ENCODE peak calls at places on chromosomes 2 and 18, in ten cellular contexts. Y is ascending aorta; I is IMR-90; W is A549; C is heart left ventricle; U is mesenchymal stem cell; K is psoas muscle; V is CD4-positive, alpha-beta memory T cell; H is cardiac muscle cell; Z is suprapubic skin. O is an unnamed sample. For H3K4me1, the result is how much of the 10 kb centered on the place peaks cover.

GRCh38 chr2:55425449-55425848 is 5.8 kb upstream of the CCDC88A start:
- DNase-seq in Y (no peak), I (peak), W (peak), C (no peak), U (peak), K (no peak), V (no peak), H (no peak), Z (no peak), O (no peak)

GRCh38 chr2:152890746-152891145 is 172.3 kb downstream of the ARL6IP6 start:
- DNase-seq in Y (no peak), I (no peak), W (no peak), C (no peak), U (no peak), K (no peak), V (no peak), H (no peak), Z (no peak), O (no peak)

GRCh38 chr2:71550801-71551630 is 97.7 kb downstream of the DYSF start:
- DNase-seq in Y (no peak), I (no peak), W (no peak), C (peak), U (no peak), K (peak), V (no peak), H (no peak), Z (peak), O (no peak)

GRCh38 chr2:16664052-16664731 is 1.4 kb downstream of the CYRIA start:
- DNase-seq in Y (no peak), I (peak), W (no peak), C (no peak), U (peak), K (peak), V (no peak), H (peak), Z (no peak), O (no peak)

GRCh38 chr18:62982600-62983251 is 267.4 kb downstream of the PHLPP1 start:
- DNase-seq in Y (no peak), I (peak), W (peak), C (no peak), U (peak), K (no peak), V (peak), H (peak), Z (no peak), O (peak)

GRCh38 chr18:1784113-1784512 is 787.2 kb downstream of the METTL4 start:
- DNase-seq in Y (no peak), I (no peak), W (no peak), C (no peak), U (no peak), K (no peak), V (no peak), H (no peak), Z (no peak), O (no peak)

GRCh38 chr18:28177828-28178635 is 1.1 kb upstream of the CDH2 start:
- DNase-seq in Y (no peak), I (peak), W (peak), C (peak), U (peak), K (peak), V (no peak), H (peak), Z (no peak), O (no peak)

GRCh38 chr2:144679942-144680341 is 160.0 kb upstream of the ZEB2 start:
- DNase-seq in Y (no peak), I (no peak), W (no peak), C (no peak), U (no peak), K (no peak), V (no peak), H (no peak), Z (no peak), O (no peak)

GRCh38 chr2:137964066-137964858 is at the start of gene HNMT:
- DNase-seq in Y (no peak), I (peak), W (peak), C (peak), U (peak), K (peak), V (no peak), H (peak), Z (peak), O (no peak)

GRCh38 chr18:36931116-36931515 is 102.2 kb downstream of the KIAA1328 start:
- DNase-seq in Y (no peak), I (no peak), W (no peak), C (no peak), U (no peak), K (no peak), V (no peak), H (no peak), Z (no peak), O (no peak)

GRCh38 chr2:189372688-189373257 is 68.5 kb upstream of the WDR75 start:
- DNase-seq in Y (no peak), I (no peak), W (no peak), C (no peak), U (no peak), K (no peak), V (no peak), H (no peak), Z (no peak), O (no peak)

GRCh38 chr2:232398293-232399034 is 8.2 kb upstream of the ALPG start:
- DNase-seq in Y (no peak), I (no peak), W (no peak), C (no peak), U (no peak), K (no peak), V (no peak), H (no peak), Z (no peak), O (no peak)

GRCh38 chr2:85273732-85274731 is 53.8 kb downstream of the TGOLN2 start:
- DNase-seq in Y (no peak), I (peak), W (no peak), C (peak), U (peak), K (peak), V (no peak), H (peak), Z (no peak), O (no peak)

DNA sequence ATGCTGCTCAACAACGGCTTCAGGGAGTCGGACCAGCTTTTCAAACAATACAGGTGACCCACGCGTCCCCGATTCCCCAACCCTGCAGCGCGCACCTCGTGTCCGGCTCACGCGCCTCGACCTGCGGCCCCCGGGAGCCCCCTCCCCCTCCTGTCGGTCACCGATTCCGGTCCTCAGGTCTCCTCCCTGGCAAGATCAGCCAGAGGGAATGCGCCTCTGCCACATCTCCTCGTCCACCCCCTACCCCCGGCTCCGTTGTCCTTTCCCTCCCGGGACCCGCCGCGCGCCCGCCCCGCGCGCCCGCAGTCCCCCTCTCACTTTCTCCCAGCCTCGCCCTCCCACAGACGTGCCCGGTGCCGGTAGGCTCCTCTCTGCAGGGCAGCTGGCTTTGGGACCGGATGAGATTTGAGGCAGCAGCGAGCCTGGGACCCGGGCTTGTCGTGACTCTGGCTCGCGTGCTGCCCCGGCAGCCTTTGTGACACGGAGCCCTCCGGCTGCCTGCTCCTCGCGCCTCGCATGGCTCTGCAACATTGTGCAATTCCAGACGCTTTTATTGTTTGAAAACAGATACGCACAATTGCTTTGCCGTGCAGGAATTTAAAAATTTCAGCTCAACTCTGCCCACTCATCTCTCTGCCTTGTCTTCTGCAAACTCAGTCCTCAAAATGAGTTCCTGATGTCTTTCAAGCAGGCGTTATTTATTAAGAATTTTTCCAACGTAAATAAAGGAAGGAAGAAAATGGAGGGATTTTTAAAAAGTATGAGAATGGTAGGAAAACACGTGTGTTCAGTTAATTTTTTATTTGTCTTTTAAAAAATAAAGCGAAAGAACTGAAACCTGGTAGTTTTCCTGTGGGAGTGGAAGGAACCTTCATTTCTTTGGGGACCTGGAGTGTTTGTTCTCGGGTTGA is 687 bp downstream of the TTC39C start:
- DNase-seq in Y (no peak), I (peak), W (peak), C (peak), U (peak), K (peak), V (peak), H (peak), Z (peak), O (peak)
- H3K4me1 ChIP-seq in Y (under half), I (under half), W (under half), C (under half), U (under half), K (under half), V (half or more), H (under half), Z (under half), O (half or more)

GRCh38 chr2:9332853-9333245 is 90.5 kb downstream of the ITGB1BP1 start:
- DNase-seq in Y (no peak), I (no peak), W (no peak), C (no peak), U (peak), K (no peak), V (no peak), H (no peak), Z (no peak), O (no peak)

GRCh38 chr2:9331704-9332103 is 91.6 kb downstream of the ITGB1BP1 start:
- DNase-seq in Y (no peak), I (peak), W (no peak), C (no peak), U (peak), K (no peak), V (no peak), H (peak), Z (no peak), O (no peak)

GRCh38 chr2:9333591-9334171 is 89.6 kb downstream of the ITGB1BP1 start:
- DNase-seq in Y (peak), I (peak), W (peak), C (no peak), U (peak), K (peak), V (no peak), H (peak), Z (no peak), O (no peak)

GRCh38 chr2:9330639-9331270 is 92.6 kb downstream of the ITGB1BP1 start:
- DNase-seq in Y (no peak), I (no peak), W (no peak), C (no peak), U (no peak), K (no peak), V (no peak), H (no peak), Z (no peak), O (no peak)

DNA sequence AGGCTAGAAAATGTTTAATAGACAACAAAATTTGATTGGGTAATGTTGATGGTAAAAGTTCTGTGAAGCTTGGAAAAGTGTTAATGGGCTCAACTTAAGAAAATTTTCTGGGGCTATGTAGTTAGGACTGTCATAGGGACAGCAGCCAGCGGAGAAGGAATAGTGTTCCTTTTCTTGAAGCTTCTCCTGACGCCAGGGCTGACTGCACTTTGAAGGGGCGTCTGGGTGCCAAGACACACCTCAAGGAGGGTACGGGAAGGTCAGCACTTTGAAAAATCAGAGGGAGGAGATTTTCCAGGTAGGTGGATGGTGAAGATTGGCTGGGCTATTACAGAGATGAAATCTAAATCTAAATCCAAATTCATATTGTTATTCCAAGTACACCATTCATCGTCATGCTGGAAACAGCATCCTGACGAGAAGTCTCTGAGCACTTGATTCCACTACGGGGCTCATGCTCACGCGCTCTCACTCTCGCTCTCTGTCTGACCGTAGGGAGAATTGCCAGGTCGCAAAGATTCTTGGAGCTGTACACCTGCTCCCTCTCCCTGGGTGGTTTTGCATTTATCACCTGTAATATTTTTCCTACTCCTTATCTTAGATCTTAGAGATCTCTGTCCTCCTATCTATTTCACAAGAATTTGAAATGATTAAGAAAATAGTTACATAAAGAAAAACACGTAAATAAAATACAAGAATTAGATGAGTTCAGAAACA is 91.0 kb downstream of the ITGB1BP1 start:
- DNase-seq in Y (no peak), I (no peak), W (no peak), C (no peak), U (no peak), K (no peak), V (no peak), H (no peak), Z (no peak), O (no peak)
- H3K4me1 ChIP-seq in Y (under half), I (under half), W (under half), C (half or more), U (under half), K (under half), V (under half), H (half or more), Z (under half), O (under half)

DNA sequence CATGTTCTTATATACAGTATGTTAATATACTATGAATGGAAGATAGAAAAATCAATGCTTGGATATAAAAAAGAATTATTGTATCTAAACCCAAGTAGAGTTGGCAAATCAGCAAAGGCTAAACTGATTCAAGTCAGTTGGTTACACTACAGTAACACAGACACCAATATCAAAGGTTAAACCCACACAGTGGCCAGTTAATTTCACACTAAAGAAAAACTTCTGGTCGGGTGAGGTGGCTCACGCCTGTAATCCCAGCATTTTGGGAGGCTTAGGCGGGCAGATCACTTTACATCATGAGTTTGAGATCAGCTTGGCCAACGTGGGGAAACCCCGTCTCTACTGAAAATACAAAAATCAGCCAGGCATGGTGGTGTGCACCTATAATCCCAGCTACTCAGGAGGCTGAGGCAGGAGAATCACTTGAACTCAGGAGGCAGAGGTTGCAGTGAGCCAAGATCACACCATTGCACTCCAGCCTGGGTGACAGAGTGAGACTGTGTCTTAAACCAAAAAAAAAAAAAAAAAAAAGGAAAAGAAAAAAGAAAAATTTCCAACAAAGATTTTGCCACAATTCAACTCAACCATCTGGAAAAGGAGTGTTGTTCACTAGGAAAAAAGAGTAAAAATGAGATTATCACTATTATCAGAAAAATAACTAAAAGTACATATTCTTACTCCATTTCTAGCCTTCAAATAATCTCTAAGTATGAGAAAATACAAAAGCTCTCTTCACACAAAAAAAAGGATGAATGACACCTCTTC is 8.9 kb downstream of the FBXO11 start:
- DNase-seq in Y (no peak), I (no peak), W (no peak), C (no peak), U (no peak), K (no peak), V (no peak), H (no peak), Z (no peak), O (no peak)
- H3K4me1 ChIP-seq in Y (under half), I (under half), W (under half), C (half or more), U (under half), K (half or more), V (half or more), H (under half), Z (half or more), O (half or more)

DNA sequence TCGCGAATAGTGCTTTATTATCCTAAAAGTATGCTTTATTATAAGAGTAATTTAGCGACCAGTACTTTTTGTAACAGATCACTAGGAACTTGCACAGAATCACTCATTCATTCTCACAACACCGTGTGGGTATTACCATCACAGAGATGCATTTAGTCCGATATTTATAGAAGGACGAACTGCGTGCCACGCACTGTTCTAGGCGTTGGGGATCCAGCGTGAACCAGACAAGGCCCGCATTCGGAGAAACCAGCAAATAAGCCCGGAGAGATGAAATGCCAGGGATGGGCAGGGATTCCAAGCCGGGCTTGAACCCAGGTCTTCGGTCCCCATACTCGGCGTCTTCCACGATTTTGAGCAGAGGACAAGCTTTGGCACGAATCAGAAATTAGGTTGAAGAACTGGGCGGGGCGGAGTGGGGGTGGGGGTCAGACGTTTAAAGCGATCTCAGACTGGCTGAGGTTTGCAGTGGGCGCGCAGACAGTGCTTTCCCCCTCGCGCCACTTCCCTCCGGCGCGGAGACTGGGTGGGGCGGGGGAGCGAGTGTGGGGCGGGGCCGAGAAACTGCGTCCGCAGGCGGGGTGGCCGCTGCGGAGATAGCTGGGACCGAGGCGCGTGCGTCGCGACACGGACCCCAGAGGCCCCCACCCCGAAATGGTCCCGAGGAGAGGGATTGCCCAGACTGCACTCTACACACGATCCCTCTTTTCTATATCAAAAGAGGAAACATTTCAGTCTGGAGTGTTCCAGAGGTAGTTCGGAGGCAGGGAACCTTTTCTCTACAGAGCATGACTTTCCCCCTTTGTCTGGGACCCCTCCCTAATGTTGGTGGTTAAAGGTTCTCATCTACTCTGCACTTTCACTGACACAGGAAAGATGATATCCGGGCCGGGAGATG is 1.1 kb upstream of the CXCR4 start:
- DNase-seq in Y (peak), I (no peak), W (no peak), C (peak), U (peak), K (peak), V (peak), H (peak), Z (peak), O (peak)
- H3K4me1 ChIP-seq in Y (under half), I (under half), W (under half), C (under half), U (under half), K (under half), V (under half), H (under half), Z (under half), O (half or more)

GRCh38 chr2:443754-444153 is 155.9 kb upstream of the ALKAL2 start:
- DNase-seq in Y (no peak), I (no peak), W (no peak), C (no peak), U (no peak), K (no peak), V (no peak), H (no peak), Z (no peak), O (no peak)
- H3K4me1 ChIP-seq in Y (under half), I (under half), W (under half), C (under half), U (under half), K (under half), V (under half), H (under half), Z (under half), O (under half)

DNA sequence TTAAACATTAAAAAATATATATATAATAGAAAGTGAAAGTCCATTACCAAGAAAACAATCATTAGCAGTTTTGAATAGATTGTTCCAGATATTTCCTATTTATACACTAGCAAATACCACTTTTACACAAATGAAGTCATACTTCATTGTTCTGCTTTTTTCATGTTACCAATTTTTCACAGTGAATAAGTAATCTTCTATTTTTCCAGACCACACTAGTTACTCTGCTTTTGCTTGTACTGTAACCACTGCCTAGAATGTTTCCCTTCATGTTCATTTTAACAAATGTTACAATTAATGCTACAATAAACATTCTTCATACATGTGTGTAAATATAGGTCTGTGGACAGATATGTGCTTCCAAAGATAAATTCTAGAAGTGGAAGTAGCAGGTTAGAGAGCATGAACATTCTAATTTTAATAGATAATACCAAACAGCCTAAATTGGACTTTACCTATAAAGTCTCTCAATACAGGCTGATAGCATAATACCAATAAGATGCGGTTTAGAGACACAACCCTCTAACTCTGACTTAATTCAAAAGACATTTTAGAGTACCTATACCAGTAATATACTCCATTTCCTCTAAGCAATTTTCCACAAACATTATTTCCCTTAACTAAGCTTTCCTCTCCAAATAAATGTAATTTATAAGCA is 17.0 kb downstream of the ITSN2 start:
- DNase-seq in Y (no peak), I (no peak), W (no peak), C (no peak), U (no peak), K (no peak), V (no peak), H (no peak), Z (no peak), O (no peak)
- H3K4me1 ChIP-seq in Y (under half), I (under half), W (under half), C (under half), U (under half), K (under half), V (half or more), H (under half), Z (under half), O (under half)

GRCh38 chr2:102112271-102112670 is 30.3 kb upstream of the IL1R1 start:
- DNase-seq in Y (no peak), I (peak), W (no peak), C (no peak), U (no peak), K (no peak), V (no peak), H (no peak), Z (no peak), O (no peak)
- H3K4me1 ChIP-seq in Y (under half), I (under half), W (half or more), C (under half), U (under half), K (half or more), V (under half), H (under half), Z (under half), O (under half)

O was measured in CD8-positive, alpha-beta T cell.